ENCODE peak calls at places on chromosomes 4 and X, in six cellular contexts. I is K562, W is A549, Y is upper lobe of left lung, T is GM12878, J is HepG2. E is an unnamed sample.

GRCh38 chrX:2828404-2829065 is at the start of gene GYG2:
- ATAC-seq in I (peak; percentile 90), T (no peak), W (peak; percentile 91), Y (no peak), J (peak; percentile 84), E (peak; percentile 36)

GRCh38 chrX:112678831-112679230 is 907 bp downstream of the LHFPL1 start:
- ATAC-seq in W (no peak), J (no peak), Y (no peak), I (no peak), T (peak; percentile 73), E (no peak)

GRCh38 chrX:51851507-51852085 is 41.8 kb upstream of the MAGED1 start:
- ATAC-seq in J (no peak), I (no peak), T (peak; percentile 85), Y (no peak), W (no peak), E (no peak)

GRCh38 chr4:124322234-124322831 is 390.2 kb downstream of the ANKRD50 start:
- ATAC-seq in I (peak; percentile 28), Y (no peak), W (no peak), J (no peak), T (peak; percentile 20), E (no peak)

GRCh38 chr4:141416219-141416618 is 195.5 kb downstream of the ZNF330 start:
- ATAC-seq in Y (no peak), J (no peak), I (no peak), T (no peak), W (no peak), E (no peak)

GRCh38 chrX:34559325-34559724 is 97.8 kb downstream of the TMEM47 start:
- ATAC-seq in W (no peak), J (no peak), T (peak; percentile 72), Y (no peak), I (no peak), E (no peak)

GRCh38 chr4:183443609-183444148 is 757 bp upstream of the CDKN2AIP start:
- ATAC-seq in J (no peak), T (no peak), Y (peak; percentile 55), W (no peak), I (no peak), E (peak; percentile 34)

GRCh38 chr4:11098461-11098860 is 330.2 kb downstream of the HS3ST1 start:
- ATAC-seq in I (no peak), W (no peak), J (no peak), Y (no peak), T (peak; percentile 56), E (no peak)

GRCh38 chrX:129808829-129809745 is 29.3 kb downstream of the SASH3 start:
- ATAC-seq in T (peak; percentile 79), W (no peak), J (no peak), I (no peak), Y (no peak), E (no peak)

GRCh38 chrX:151981129-151981528 is 6.7 kb upstream of the GABRE start:
- ATAC-seq in I (no peak), Y (no peak), W (peak; percentile 61), T (no peak), J (no peak), E (no peak)

GRCh38 chr4:145697332-145697731 is 17.4 kb downstream of the C4orf51 start:
- ATAC-seq in W (no peak), I (no peak), Y (no peak), J (no peak), T (peak; percentile 74), E (no peak)

GRCh38 chr4:126610933-126611332 is 1021.8 kb upstream of the INTU start:
- ATAC-seq in Y (no peak), W (no peak), T (no peak), J (no peak), I (peak; percentile 47), E (no peak)

DNA sequence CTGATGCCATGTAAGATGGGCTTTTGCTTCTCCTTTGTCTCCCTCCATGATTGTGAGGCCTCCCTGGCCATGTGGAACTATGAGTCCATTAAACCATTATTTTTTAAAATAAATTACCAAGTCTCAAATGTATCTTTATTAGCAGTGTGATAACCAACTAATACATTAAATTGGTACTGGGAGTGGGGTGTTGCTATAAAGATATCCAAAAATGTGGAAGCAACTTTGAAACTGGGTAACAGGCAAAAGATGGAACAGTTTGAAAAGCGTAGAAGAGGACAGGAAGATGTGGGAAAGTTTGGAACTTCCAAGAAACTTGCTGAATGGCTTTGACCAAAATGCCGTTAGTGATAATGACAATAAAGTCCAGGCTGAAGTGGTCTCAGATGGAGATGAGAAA is 526.7 kb downstream of the SH3BGRL start:
- ATAC-seq in T (no peak), W (no peak), J (no peak), I (no peak), Y (no peak), E (no peak)
- H3K9me3 ChIP-seq in T (peaks cover 2% of the 10 kb centered on the region), W (no peaks in the 10 kb centered on the region), J (peaks cover 65% of the 10 kb centered on the region), I (no peaks in the 10 kb centered on the region), Y (peaks cover 31% of the 10 kb centered on the region), E (no peaks in the 10 kb centered on the region)

GRCh38 chr4:110087116-110087708 is 111.2 kb downstream of the ELOVL6 start:
- ATAC-seq in J (no peak), I (no peak), Y (no peak), W (no peak), T (no peak), E (no peak)
- H3K4me1 ChIP-seq in J (peaks cover 23% of the 10 kb centered on the region), I (peaks cover 27% of the 10 kb centered on the region), Y (no peaks in the 10 kb centered on the region), W (peaks cover 31% of the 10 kb centered on the region), T (no peaks in the 10 kb centered on the region), E (no peaks in the 10 kb centered on the region)

DNA sequence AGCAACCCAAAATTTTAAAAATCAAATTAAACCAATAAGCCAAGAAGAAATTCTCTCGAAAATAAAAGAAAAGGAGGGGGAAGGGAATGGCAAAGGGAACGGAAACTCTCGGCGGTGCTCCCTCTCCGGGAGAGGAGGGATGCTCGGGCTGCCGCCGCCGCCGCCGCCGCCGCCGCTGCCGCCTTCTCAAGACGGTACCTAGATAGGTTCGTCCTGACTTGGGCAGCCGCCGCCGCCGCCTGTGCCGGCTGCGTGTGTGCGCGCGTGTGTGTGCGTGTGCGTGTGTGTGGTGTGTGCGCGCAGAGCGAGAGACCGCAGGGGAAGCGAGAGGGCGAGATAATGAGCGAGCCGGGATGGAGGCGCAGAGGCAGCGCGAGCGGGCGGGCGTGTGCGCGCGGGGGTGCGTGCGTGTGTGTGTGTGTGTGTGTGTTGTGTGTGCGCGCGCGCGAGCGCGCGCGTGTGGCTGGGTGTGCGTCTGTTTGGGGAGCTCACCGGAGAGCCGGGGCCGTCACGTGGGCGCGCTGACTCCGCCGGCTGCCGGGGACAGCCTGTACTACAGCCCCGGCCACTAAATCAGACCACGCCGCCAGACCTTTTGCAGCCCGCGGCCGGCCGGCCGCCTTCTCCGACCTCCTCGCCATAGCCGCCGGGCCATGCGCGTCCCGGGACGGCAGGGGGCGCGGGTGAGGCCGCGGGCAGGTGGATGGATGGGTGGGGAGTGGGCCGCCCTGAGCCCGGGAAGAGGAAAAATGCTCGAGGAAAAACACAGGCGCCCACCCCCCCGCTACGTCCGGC is 111.6 kb downstream of the DHX15 start:
- ATAC-seq in W (peak; percentile 94), J (peak; percentile 96), T (peak; percentile 86), I (peak; percentile 99), Y (peak; percentile 89), E (peak; percentile 90)
- TF ChIP-seq EP300 in W (no peak), J (no peak), T (no peak), I (no peak), Y (no peak), E (no peak)

DNA sequence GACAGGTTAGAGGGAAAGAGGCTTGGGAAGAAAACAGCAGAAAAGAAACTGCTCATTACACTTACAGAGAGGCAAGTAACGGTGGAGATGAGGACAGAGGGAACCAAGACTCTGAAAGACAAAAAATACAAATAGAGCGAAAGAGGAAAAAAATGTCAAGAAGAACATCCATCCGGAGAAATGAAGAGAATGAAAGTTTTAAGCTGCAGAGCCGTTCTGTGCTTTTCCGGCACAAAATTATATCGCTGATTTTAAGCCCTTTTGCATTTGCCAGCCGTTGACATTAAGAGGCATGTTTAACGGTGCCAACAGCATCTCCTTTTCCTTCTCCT is 236 bp downstream of the PCDH10 start:
- ATAC-seq in J (no peak), Y (no peak), T (no peak), W (no peak), I (no peak), E (no peak)
- H3K9me3 ChIP-seq in J (no peaks in the 10 kb centered on the region), Y (no peaks in the 10 kb centered on the region), T (no peaks in the 10 kb centered on the region), W (no peaks in the 10 kb centered on the region), I (no peaks in the 10 kb centered on the region), E (no peaks in the 10 kb centered on the region)